ENCODE peak calls at places on chromosome 12, in seven cellular contexts. H is fibroblast of the conjunctiva; L is Peyer's patch; J is activated naive CD4-positive, alpha-beta T cell treated with anti-CD3 and anti-CD28 coated beads, Interleukin-2, amount 10 ng/mL, durations not matched to agents 7 days and 5 days; K is MG63; Z is CD8-positive, alpha-beta memory T cell; F is NCI-H345. N is an unnamed sample.

GRCh38 chr12:93115198-93115601 is 186.1 kb upstream of the EEA1 start:
- DNase-seq in L (no peak), H (peak), K (no peak), F (no peak), Z (no peak), J (no peak), N (no peak)

GRCh38 chr12:29713729-29714128 is 70.0 kb downstream of the TMTC1 start:
- DNase-seq in H (no peak), K (no peak), L (no peak), J (no peak), Z (no peak), F (no peak), N (no peak)

GRCh38 chr12:12376636-12377448 is 20.0 kb downstream of the BORCS5 start:
- DNase-seq in J (peak), Z (no peak), H (peak), F (peak), K (no peak), L (no peak), N (peak)

GRCh38 chr12:51392556-51393237 is 1.5 kb upstream of the GALNT6 start:
- DNase-seq in K (no peak), H (no peak), J (peak), F (no peak), L (peak), Z (no peak), N (no peak)

GRCh38 chr12:82862069-82862841 is 175.5 kb downstream of the TMTC2 start:
- DNase-seq in L (no peak), K (no peak), H (no peak), Z (no peak), J (no peak), F (no peak), N (peak)

GRCh38 chr12:52649066-52649465 is 2.9 kb downstream of the KRT2 start:
- DNase-seq in L (no peak), H (no peak), K (no peak), Z (no peak), J (no peak), F (no peak), N (no peak)

GRCh38 chr12:120225852-120226640 is 25.1 kb upstream of the RPLP0 start:
- DNase-seq in J (peak), H (no peak), F (no peak), K (no peak), L (peak), Z (no peak), N (peak)

GRCh38 chr12:109134186-109134917 is 18.0 kb downstream of the ACACB start:
- DNase-seq in H (peak), F (no peak), K (peak), L (no peak), Z (no peak), J (no peak), N (peak)

GRCh38 chr12:45388545-45388944 is 172.7 kb downstream of the ANO6 start:
- DNase-seq in L (no peak), K (peak), Z (no peak), J (no peak), F (no peak), H (peak), N (peak)

GRCh38 chr12:43969882-43970281 is 134.0 kb downstream of the TMEM117 start:
- DNase-seq in F (no peak), L (no peak), Z (no peak), J (no peak), K (peak), H (no peak), N (peak)

N was measured in A172.